ENCODE peak calls at places on chromosomes 4 and X, in ten cellular contexts. B is upper lobe of right lung, O is transverse colon, N is sigmoid colon, C is cardiac muscle cell, I is Panc1, A is retinal pigment epithelial cell, J is mammary epithelial cell, V is uterus, Z is cardiac fibroblast. K is an unnamed sample.

GRCh38 chrX:153667931-153668396 is 5.6 kb downstream of the PNCK start:
- DNase-seq in A (peak), C (peak), O (peak), B (peak), Z (peak), I (peak), N (peak), V (peak), J (peak), K (peak)

GRCh38 chr4:98780111-98780549 is 121.7 kb upstream of the TSPAN5 start:
- DNase-seq in N (no peak), J (no peak), C (peak), V (no peak), A (no peak), Z (peak), I (no peak), B (no peak), O (no peak), K (no peak)

GRCh38 chr4:152394786-152395185 is 141.1 kb downstream of the FBXW7 start:
- DNase-seq in Z (peak), N (no peak), A (no peak), C (no peak), B (no peak), O (no peak), J (peak), I (no peak), V (no peak), K (no peak)

GRCh38 chrX:84248226-84248625 is 60.2 kb upstream of the RPS6KA6 start:
- DNase-seq in V (no peak), C (no peak), O (no peak), I (no peak), A (no peak), N (no peak), B (no peak), J (peak), Z (peak), K (no peak)

GRCh38 chrX:15087747-15088146 is 182.1 kb downstream of the ASB9 start:
- DNase-seq in B (no peak), O (no peak), Z (no peak), A (no peak), I (no peak), N (no peak), J (no peak), C (no peak), V (no peak), K (no peak)

GRCh38 chr4:37960679-37961078 is 481 bp downstream of the PTTG2 start:
- DNase-seq in O (no peak), A (no peak), I (no peak), Z (no peak), B (no peak), V (no peak), N (no peak), C (peak), J (no peak), K (no peak)

GRCh38 chr4:148054275-148054674 is 322.4 kb downstream of the ARHGAP10 start:
- DNase-seq in O (no peak), C (no peak), V (no peak), J (no peak), I (no peak), N (no peak), B (no peak), Z (no peak), A (no peak), K (no peak)

GRCh38 chr4:38570647-38571326 is 93.2 kb upstream of the KLF3 start:
- DNase-seq in N (no peak), Z (no peak), V (no peak), J (no peak), O (peak), A (no peak), B (no peak), C (no peak), I (no peak), K (no peak)

GRCh38 chr4:113760094-113760851 is 1.3 kb downstream of the CAMK2D start:
- DNase-seq in C (peak), O (peak), I (no peak), A (no peak), V (peak), Z (peak), B (peak), N (peak), J (peak), K (no peak)

GRCh38 chrX:124467202-124467601 is 120.8 kb downstream of the SH2D1A start:
- DNase-seq in N (no peak), O (no peak), Z (no peak), V (no peak), C (no peak), I (no peak), B (no peak), A (no peak), J (no peak), K (no peak)

GRCh38 chr4:185708348-185708747 is 103.6 kb downstream of the SORBS2 start:
- DNase-seq in J (peak), B (no peak), C (no peak), O (no peak), I (no peak), V (no peak), N (no peak), Z (peak), A (peak), K (peak)

GRCh38 chr4:7540216-7540615 is 105.5 kb upstream of the PSAPL1 start:
- DNase-seq in I (no peak), N (no peak), C (no peak), J (no peak), O (no peak), A (no peak), V (no peak), B (no peak), Z (no peak), K (no peak)
- H3K4me3 ChIP-seq in I (no peak), N (no peak), C (no peak), J (no peak), O (no peak), A (no peak), V (no peak), B (no peak), Z (no peak), K (no peak)

GRCh38 chr4:61739899-61740298 is 539.8 kb downstream of the ADGRL3 start:
- DNase-seq in V (no peak), C (no peak), B (no peak), A (no peak), I (no peak), N (no peak), O (no peak), J (no peak), Z (no peak), K (no peak)

GRCh38 chr4:61740950-61741638 is 541.0 kb downstream of the ADGRL3 start:
- DNase-seq in I (no peak), A (no peak), V (no peak), J (no peak), N (no peak), C (peak), B (no peak), O (no peak), Z (peak), K (no peak)
- TF ChIP-seq CTCF in I (no peak), A (peak), V (peak), J (no peak), N (peak), C (no peak), B (peak), O (no peak), Z (peak), K (peak)

DNA sequence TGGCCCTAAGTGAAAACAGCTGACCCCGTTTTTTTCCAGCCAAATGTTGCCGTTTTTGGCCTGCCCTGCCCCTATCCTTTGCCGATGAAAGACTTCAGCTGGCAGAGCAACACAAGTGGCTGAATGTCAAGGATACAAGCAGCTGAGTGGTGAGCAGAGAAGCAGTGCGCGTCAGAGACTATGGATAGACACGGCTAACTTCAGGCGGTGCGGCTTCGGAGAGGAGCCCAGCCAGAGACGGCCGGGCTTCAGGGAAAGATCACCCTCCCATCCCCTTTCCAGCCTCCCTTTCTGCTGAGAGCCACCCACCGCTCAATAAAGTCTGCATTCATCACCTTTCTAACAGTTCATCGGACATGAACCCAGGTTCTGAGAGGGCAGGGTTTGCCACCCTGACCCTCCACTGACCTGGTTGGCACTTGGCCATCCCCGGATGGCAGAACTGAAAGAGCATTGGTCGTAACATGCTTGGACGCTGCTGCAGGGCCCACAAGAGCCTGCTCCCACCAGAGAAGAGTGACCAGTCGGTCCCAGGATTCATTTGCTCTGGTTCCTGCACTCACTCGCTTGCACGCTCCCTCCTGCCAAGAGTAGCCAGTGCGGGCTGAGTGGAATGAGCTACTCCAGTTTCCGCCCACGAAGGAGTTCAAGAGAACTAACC is 125.8 kb downstream of the PPEF1 start:
- DNase-seq in C (no peak), O (no peak), I (no peak), A (no peak), B (no peak), N (peak), V (peak), J (no peak), Z (peak), K (no peak)
- H3K4me3 ChIP-seq in C (no peak), O (no peak), I (no peak), A (no peak), B (no peak), N (no peak), V (peak), J (no peak), Z (no peak), K (no peak)

GRCh38 chrX:112555831-112556230 is 123.9 kb downstream of the LHFPL1 start:
- DNase-seq in A (no peak), B (no peak), N (no peak), V (no peak), I (no peak), O (no peak), Z (no peak), C (no peak), J (no peak), K (no peak)
- TF ChIP-seq CTCF in A (no peak), B (no peak), N (no peak), V (no peak), I (no peak), O (no peak), Z (no peak), C (no peak), J (no peak), K (no peak)

GRCh38 chr4:2402053-2402452 is 16.4 kb downstream of the ZFYVE28 start:
- DNase-seq in N (peak), O (peak), J (peak), V (peak), B (peak), A (no peak), C (peak), I (no peak), Z (peak), K (no peak)
- H3K4me3 ChIP-seq in N (peak), O (no peak), J (no peak), V (peak), B (peak), A (peak), C (no peak), I (no peak), Z (peak), K (peak)

K was measured in astrocyte of the cerebellum.